ENCODE peak calls at places on chromosomes 7 and 10, in ten cellular contexts. B, P, N, S, G, E, Q, K, Z and A are unnamed samples.
A peak's percentile ranks its signal among the peaks of the same experiment; 100 is the strongest.

GRCh38 chr10:121675344-121675743 is 77.1 kb upstream of the FGFR2 start:
- DNase-seq in B (no peak), P (no peak), N (no peak), S (no peak), G (no peak), E (no peak), Q (no peak), K (no peak), Z (no peak), A (no peak)

GRCh38 chr10:31947144-31947926 is 18.7 kb upstream of the ARHGAP12 start:
- DNase-seq in B (peak; percentile 14), P (peak; percentile 57), N (no peak), S (peak; percentile 97), G (peak; percentile 83), E (no peak), Q (no peak), K (no peak), Z (no peak), A (no peak)

GRCh38 chr10:130372866-130373265 is 236.7 kb downstream of the GLRX3 start:
- DNase-seq in B (no peak), P (no peak), N (no peak), S (no peak), G (no peak), E (no peak), Q (no peak), K (no peak), Z (peak; percentile 72), A (no peak)

GRCh38 chr10:42988517-42989395 is 88.1 kb upstream of the RET start:
- DNase-seq in B (no peak), P (no peak), N (no peak), S (no peak), G (no peak), E (peak; percentile 12), Q (no peak), K (no peak), Z (peak; percentile 83), A (peak; percentile 29)

GRCh38 chr10:31036209-31036608 is 4.5 kb upstream of the ZNF438 start:
- DNase-seq in B (no peak), P (no peak), N (no peak), S (no peak), G (peak; percentile 1), E (no peak), Q (no peak), K (no peak), Z (no peak), A (no peak)

GRCh38 chr7:79282051-79282694 is 171.3 kb downstream of the MAGI2 start:
- DNase-seq in B (no peak), P (peak; percentile 72), N (no peak), S (peak; percentile 84), G (peak; percentile 88), E (no peak), Q (no peak), K (no peak), Z (no peak), A (no peak)

GRCh38 chr7:76515999-76516443 is 5.7 kb downstream of the UPK3B start:
- DNase-seq in B (peak; percentile 1), P (no peak), N (no peak), S (no peak), G (no peak), E (peak; percentile 76), Q (no peak), K (peak; percentile 77), Z (no peak), A (peak; percentile 66)

GRCh38 chr10:10499839-10500238 is 517.8 kb upstream of the CELF2 start:
- DNase-seq in B (no peak), P (no peak), N (no peak), S (peak; percentile 52), G (no peak), E (no peak), Q (no peak), K (no peak), Z (no peak), A (no peak)

GRCh38 chr7:156025675-156026074 is 213.4 kb upstream of the SHH start:
- DNase-seq in B (no peak), P (no peak), N (no peak), S (no peak), G (no peak), E (no peak), Q (no peak), K (no peak), Z (no peak), A (no peak)

GRCh38 chr7:50069613-50070012 is 23.4 kb downstream of the ZPBP start:
- DNase-seq in B (no peak), P (no peak), N (no peak), S (peak; percentile 28), G (no peak), E (peak; percentile 22), Q (no peak), K (peak; percentile 32), Z (no peak), A (peak; percentile 37)

GRCh38 chr10:104031631-104032030 is 54.0 kb downstream of the COL17A1 start:
- DNase-seq in B (no peak), P (no peak), N (no peak), S (no peak), G (no peak), E (no peak), Q (no peak), K (no peak), Z (no peak), A (no peak)

GRCh38 chr10:44066211-44066837 is 318.6 kb downstream of the CXCL12 start:
- DNase-seq in B (no peak), P (no peak), N (no peak), S (no peak), G (no peak), E (no peak), Q (no peak), K (no peak), Z (no peak), A (no peak)

GRCh38 chr10:101858723-101859500 is 15.3 kb upstream of the KCNIP2 start:
- DNase-seq in B (no peak), P (no peak), N (no peak), S (no peak), G (no peak), E (no peak), Q (no peak), K (peak; percentile 61), Z (no peak), A (no peak)

GRCh38 chr10:58239561-58240169 is 28.0 kb downstream of the IPMK start:
- DNase-seq in B (no peak), P (no peak), N (no peak), S (no peak), G (no peak), E (no peak), Q (no peak), K (no peak), Z (no peak), A (no peak)

GRCh38 chr10:92640110-92640509 is 47.2 kb downstream of the KIF11 start:
- DNase-seq in B (no peak), P (no peak), N (no peak), S (peak; percentile 81), G (no peak), E (no peak), Q (no peak), K (no peak), Z (no peak), A (no peak)

GRCh38 chr7:131011976-131012375 is 278.0 kb upstream of the KLF14 start:
- DNase-seq in B (no peak), P (peak; percentile 51), N (no peak), S (peak; percentile 91), G (no peak), E (no peak), Q (no peak), K (no peak), Z (no peak), A (peak; percentile 15)

GRCh38 chr10:49158915-49159314 is 25.1 kb upstream of the FAM170B start:
- DNase-seq in B (no peak), P (no peak), N (no peak), S (no peak), G (no peak), E (no peak), Q (no peak), K (no peak), Z (no peak), A (no peak)